ENCODE peak calls at places on chromosomes 7 and 10, in four cellular contexts. U is testis, K is kidney epithelial cell, O is dorsolateral prefrontal cortex. B is an unnamed sample. For H3K27me3, the result is how much of the 10 kb centered on the place peaks cover.

GRCh38 chr7:145265180-145265579 is 429.3 kb upstream of the TPK1 start:
- DNase-seq in U (no peak), K (no peak), O (no peak), B (no peak)

GRCh38 chr10:80173441-80173840 is 31.9 kb downstream of the ANXA11 start:
- DNase-seq in U (no peak), K (no peak), O (no peak), B (no peak)

GRCh38 chr10:23786594-23786993 is 347.7 kb downstream of the OTUD1 start:
- DNase-seq in U (no peak), K (no peak), O (no peak), B (no peak)

GRCh38 chr7:48183370-48183743 is 12.1 kb downstream of the ABCA13 start:
- DNase-seq in U (no peak), K (no peak), O (no peak), B (no peak)

GRCh38 chr7:120813089-120813488 is 44.9 kb downstream of the TSPAN12 start:
- DNase-seq in U (no peak), K (no peak), O (no peak), B (no peak)

GRCh38 chr10:126663880-126664279 is 6.6 kb downstream of the C10orf90 start:
- DNase-seq in U (no peak), K (no peak), O (no peak), B (no peak)

GRCh38 chr7:3307437-3307836 is 6.4 kb downstream of the SDK1 start:
- DNase-seq in U (no peak), K (no peak), O (no peak), B (no peak)

GRCh38 chr10:652226-652625 is 37.2 kb downstream of the DIP2C start:
- DNase-seq in U (no peak), K (no peak), O (no peak), B (peak)

GRCh38 chr7:69871213-69871885 is 273.1 kb downstream of the AUTS2 start:
- DNase-seq in U (no peak), K (peak), O (no peak), B (no peak)

DNA sequence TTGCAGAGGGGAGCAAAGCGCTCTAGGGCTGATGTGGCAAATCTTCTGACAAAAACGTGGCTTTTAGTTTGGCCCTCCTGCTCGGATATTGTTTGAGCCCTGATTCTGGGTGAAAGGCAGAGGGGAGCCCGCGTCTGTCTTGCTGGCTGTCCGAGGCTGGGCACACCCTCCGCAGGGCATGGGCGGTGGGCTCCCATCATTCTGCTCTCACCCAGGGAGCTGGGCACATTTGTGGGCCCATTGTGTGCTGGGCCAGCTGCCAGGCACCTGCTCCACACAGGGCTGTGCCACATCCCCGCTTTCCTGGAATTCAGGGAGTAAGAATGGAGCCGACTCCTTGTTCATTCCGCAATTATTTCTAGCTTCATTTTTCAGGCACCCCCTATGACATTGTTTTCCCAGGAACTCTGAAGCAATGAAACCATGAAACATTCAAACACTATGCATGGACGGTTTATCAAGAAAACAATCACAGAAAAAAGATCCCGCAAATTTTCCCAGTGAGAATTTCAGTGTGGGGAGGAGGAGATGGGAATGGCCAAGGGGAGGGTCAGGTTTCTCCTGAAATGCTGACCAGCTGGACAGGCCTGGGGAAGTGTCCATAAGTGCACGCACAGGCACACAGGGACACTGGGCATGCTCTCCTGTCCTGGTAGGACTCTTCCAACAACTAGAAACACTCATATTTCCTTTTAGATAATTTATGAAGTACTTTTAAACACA is 341.1 kb downstream of the CXCL12 start:
- DNase-seq in U (no peak), K (no peak), O (no peak), B (no peak)
- H3K4me3 ChIP-seq in U (no peak), K (no peak), O (no peak), B (no peak)

GRCh38 chr7:155510975-155511595 is 35.3 kb downstream of the CNPY1 start:
- DNase-seq in U (no peak), K (no peak), O (no peak), B (no peak)
- H3K27me3 ChIP-seq in U (under half), K (under half), O (half or more), B (half or more)

GRCh38 chr7:134907639-134908038 is 78.7 kb upstream of the AGBL3 start:
- DNase-seq in U (no peak), K (no peak), O (no peak), B (no peak)

GRCh38 chr7:134910968-134911367 is 75.3 kb upstream of the AGBL3 start:
- DNase-seq in U (no peak), K (no peak), O (no peak), B (no peak)

GRCh38 chr7:134908289-134908688 is 78.0 kb upstream of the AGBL3 start:
- DNase-seq in U (no peak), K (no peak), O (no peak), B (no peak)

GRCh38 chr7:134907000-134907399 is 79.3 kb upstream of the AGBL3 start:
- DNase-seq in U (no peak), K (no peak), O (no peak), B (no peak)

DNA sequence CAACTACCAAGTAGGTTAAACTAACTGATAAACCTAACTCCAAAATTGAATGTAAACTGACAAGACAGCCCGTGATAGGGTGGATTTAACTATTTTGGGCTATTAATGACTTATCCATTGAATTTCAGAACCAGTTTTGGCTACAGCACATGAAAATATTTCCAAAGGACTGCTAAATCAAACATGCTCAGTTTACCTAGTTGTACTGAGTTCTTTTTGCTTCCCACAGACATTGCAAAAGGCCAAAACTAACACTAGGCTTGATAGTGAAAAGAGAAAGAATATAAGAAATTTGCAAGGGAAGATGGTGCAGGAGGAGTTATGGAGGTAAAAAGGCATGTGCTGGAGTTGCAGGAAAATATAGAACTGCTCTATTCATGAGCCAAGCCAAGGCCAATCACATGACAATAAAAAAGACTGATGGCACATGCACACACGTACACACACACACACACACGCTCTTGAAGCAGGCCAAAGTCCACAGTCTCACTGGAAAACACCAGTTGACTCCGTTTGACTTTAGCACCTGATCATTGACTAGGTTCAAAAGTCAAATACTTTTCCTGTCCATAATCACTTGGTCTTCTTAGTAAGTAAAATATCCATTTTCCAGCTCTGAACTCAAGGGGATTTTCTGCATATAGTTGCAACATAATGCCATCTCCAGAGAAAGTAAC is 76.0 kb upstream of the AGBL3 start:
- DNase-seq in U (no peak), K (no peak), O (no peak), B (no peak)
- H3K4me3 ChIP-seq in U (no peak), K (no peak), O (no peak), B (no peak)

DNA sequence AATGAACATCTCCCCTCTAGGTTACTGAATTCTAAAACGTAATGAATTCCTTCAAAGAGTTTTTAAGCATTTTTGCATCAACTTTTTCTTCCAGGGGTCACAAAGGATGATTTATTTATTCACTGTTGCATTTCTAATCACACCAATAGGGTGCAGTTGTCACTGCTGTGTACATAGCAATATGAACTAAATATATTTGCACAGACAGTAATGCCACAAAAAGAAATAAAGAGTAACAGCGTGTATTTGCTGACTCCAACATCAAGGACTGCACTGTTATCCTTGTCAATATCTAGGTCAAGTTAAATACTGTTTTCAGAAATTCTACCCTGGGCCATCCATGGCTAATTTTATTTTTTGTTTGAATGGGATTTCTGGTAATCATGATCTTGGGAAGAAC is 138.0 kb downstream of the FRMD4A start:
- DNase-seq in U (no peak), K (no peak), O (no peak), B (no peak)
- H3K27me3 ChIP-seq in U (under half), K (under half), O (under half), B (under half)

GRCh38 chr10:71771821-71772617 is 1.3 kb downstream of the VSIR start:
- DNase-seq in U (peak), K (no peak), O (no peak), B (no peak)
- H3K4me3 ChIP-seq in U (peak), K (no peak), O (peak), B (no peak)

B was measured in H7.